ENCODE peak calls at places on chromosome 13, in four cellular contexts. One of them, this sample, is unnamed.
A peak's percentile ranks its signal among the peaks of the same experiment; 100 is the strongest.

GRCh38 chr13:23794267-23795161 is 94.7 kb downstream of the MIPEP start:
- DNase-seq in HCT116: no peak
- DNase-seq in ascending aorta: no peak
- DNase-seq in left ventricle myocardium inferior: no peak
- DNase-seq in this sample: no peak

GRCh38 chr13:59834801-59835200 is 328.9 kb downstream of the DIAPH3 start:
- DNase-seq in HCT116: no peak
- DNase-seq in ascending aorta: no peak
- DNase-seq in left ventricle myocardium inferior: no peak
- DNase-seq in this sample: no peak

GRCh38 chr13:89066868-89067466 is 1395.8 kb downstream of the SLITRK5 start:
- DNase-seq in left ventricle myocardium inferior: no peak
- DNase-seq in ascending aorta: no peak
- DNase-seq in HCT116: peak; percentile 38
- DNase-seq in this sample: peak; percentile 47

GRCh38 chr13:98839826-98840769 is 87.6 kb upstream of the SLC15A1 start:
- DNase-seq in ascending aorta: no peak
- DNase-seq in left ventricle myocardium inferior: peak; percentile 60
- DNase-seq in HCT116: peak; percentile 35
- DNase-seq in this sample: peak; percentile 76

GRCh38 chr13:76745246-76746200 is 140.7 kb downstream of the KCTD12 start:
- DNase-seq in ascending aorta: no peak
- DNase-seq in HCT116: no peak
- DNase-seq in left ventricle myocardium inferior: no peak
- DNase-seq in this sample: no peak

GRCh38 chr13:95367309-95367843 is 66.1 kb upstream of the ABCC4 start:
- DNase-seq in ascending aorta: no peak
- DNase-seq in left ventricle myocardium inferior: no peak
- DNase-seq in HCT116: no peak
- DNase-seq in this sample: no peak

GRCh38 chr13:108463365-108463764 is 166.0 kb upstream of the MYO16 start:
- DNase-seq in ascending aorta: no peak
- DNase-seq in left ventricle myocardium inferior: no peak
- DNase-seq in HCT116: no peak
- DNase-seq in this sample: no peak

GRCh38 chr13:84273163-84273562 is 390.9 kb upstream of the SLITRK1 start:
- DNase-seq in ascending aorta: no peak
- DNase-seq in left ventricle myocardium inferior: no peak
- DNase-seq in HCT116: no peak
- DNase-seq in this sample: no peak

GRCh38 chr13:45831851-45832250 is 19.7 kb downstream of the SIAH3 start:
- DNase-seq in HCT116: no peak
- DNase-seq in left ventricle myocardium inferior: no peak
- DNase-seq in ascending aorta: no peak
- DNase-seq in this sample: no peak

GRCh38 chr13:36712785-36713184 is 39.0 kb downstream of the SERTM1 start:
- DNase-seq in ascending aorta: no peak
- DNase-seq in left ventricle myocardium inferior: no peak
- DNase-seq in HCT116: no peak
- DNase-seq in this sample: peak; percentile 30

GRCh38 chr13:106587787-106588186 is 19.9 kb upstream of the ARGLU1 start:
- DNase-seq in ascending aorta: no peak
- DNase-seq in HCT116: no peak
- DNase-seq in left ventricle myocardium inferior: no peak
- DNase-seq in this sample: no peak

GRCh38 chr13:105665284-105665683 is 870.2 kb downstream of the EFNB2 start:
- DNase-seq in left ventricle myocardium inferior: no peak
- DNase-seq in ascending aorta: no peak
- DNase-seq in HCT116: no peak
- DNase-seq in this sample: no peak

GRCh38 chr13:23541221-23541620 is 29.0 kb upstream of the TNFRSF19 start:
- DNase-seq in ascending aorta: no peak
- DNase-seq in HCT116: no peak
- DNase-seq in left ventricle myocardium inferior: no peak
- DNase-seq in this sample: no peak

GRCh38 chr13:99725644-99726043 is 224.4 kb downstream of the TM9SF2 start:
- DNase-seq in left ventricle myocardium inferior: no peak
- DNase-seq in ascending aorta: no peak
- DNase-seq in HCT116: no peak
- DNase-seq in this sample: no peak

GRCh38 chr13:29520671-29521070 is 74.8 kb downstream of the SLC7A1 start:
- DNase-seq in HCT116: no peak
- DNase-seq in left ventricle myocardium inferior: no peak
- DNase-seq in ascending aorta: no peak
- DNase-seq in this sample: no peak

GRCh38 chr13:86870388-86870966 is 800.7 kb upstream of the SLITRK5 start:
- DNase-seq in HCT116: no peak
- DNase-seq in ascending aorta: no peak
- DNase-seq in left ventricle myocardium inferior: no peak
- DNase-seq in this sample: no peak

GRCh38 chr13:23500858-23501257 is 67.4 kb upstream of the SACS start:
- DNase-seq in left ventricle myocardium inferior: no peak
- DNase-seq in ascending aorta: no peak
- DNase-seq in HCT116: no peak
- DNase-seq in this sample: no peak

GRCh38 chr13:76865109-76865508 is 21.1 kb downstream of the KCTD12 start:
- DNase-seq in HCT116: no peak
- DNase-seq in ascending aorta: no peak
- DNase-seq in left ventricle myocardium inferior: no peak
- DNase-seq in this sample: no peak

GRCh38 chr13:95243207-95243606 is 58.0 kb downstream of the ABCC4 start:
- DNase-seq in left ventricle myocardium inferior: no peak
- DNase-seq in ascending aorta: no peak
- DNase-seq in HCT116: no peak
- DNase-seq in this sample: no peak

GRCh38 chr13:24511824-24512207 is 762 bp downstream of the PARP4 start:
- DNase-seq in HCT116: no peak
- DNase-seq in left ventricle myocardium inferior: no peak
- DNase-seq in ascending aorta: no peak
- DNase-seq in this sample: peak; percentile 42

GRCh38 chr13:71249031-71249430 is 618.0 kb downstream of the DACH1 start:
- DNase-seq in HCT116: no peak
- DNase-seq in ascending aorta: no peak
- DNase-seq in left ventricle myocardium inferior: no peak
- DNase-seq in this sample: no peak

GRCh38 chr13:44104969-44105368 is 225.3 kb downstream of the LACC1 start:
- DNase-seq in HCT116: no peak
- DNase-seq in ascending aorta: no peak
- DNase-seq in left ventricle myocardium inferior: no peak
- DNase-seq in this sample: no peak

GRCh38 chr13:106246817-106247216 is 288.6 kb downstream of the EFNB2 start:
- DNase-seq in ascending aorta: no peak
- DNase-seq in HCT116: no peak
- DNase-seq in left ventricle myocardium inferior: no peak
- DNase-seq in this sample: no peak

GRCh38 chr13:70171151-70171550 is 62.9 kb upstream of the KLHL1 start:
- DNase-seq in ascending aorta: no peak
- DNase-seq in left ventricle myocardium inferior: no peak
- DNase-seq in HCT116: no peak
- DNase-seq in this sample: no peak

GRCh38 chr13:99751517-99752199 is 219.9 kb downstream of the ZIC5 start:
- DNase-seq in ascending aorta: no peak
- DNase-seq in HCT116: no peak
- DNase-seq in left ventricle myocardium inferior: no peak
- DNase-seq in this sample: no peak

GRCh38 chr13:82963466-82963865 is 918.8 kb downstream of the SLITRK1 start:
- DNase-seq in ascending aorta: no peak
- DNase-seq in HCT116: no peak
- DNase-seq in left ventricle myocardium inferior: no peak
- DNase-seq in this sample: no peak

GRCh38 chr13:77876176-77876575 is 42.5 kb downstream of the EDNRB start:
- DNase-seq in ascending aorta: no peak
- DNase-seq in left ventricle myocardium inferior: no peak
- DNase-seq in HCT116: no peak
- DNase-seq in this sample: no peak

GRCh38 chr13:94335786-94336357 is 143.6 kb downstream of the DCT start:
- DNase-seq in left ventricle myocardium inferior: no peak
- DNase-seq in HCT116: no peak
- DNase-seq in ascending aorta: no peak
- DNase-seq in this sample: no peak

GRCh38 chr13:84645196-84646071 is 763.2 kb upstream of the SLITRK1 start:
- DNase-seq in ascending aorta: no peak
- DNase-seq in left ventricle myocardium inferior: no peak
- DNase-seq in HCT116: no peak
- DNase-seq in this sample: no peak

GRCh38 chr13:113959198-113959597 is 14.7 kb downstream of the C13orf46 start:
- DNase-seq in HCT116: no peak
- DNase-seq in left ventricle myocardium inferior: no peak
- DNase-seq in ascending aorta: no peak
- DNase-seq in this sample: no peak

GRCh38 chr13:37134411-37135041 is 29.1 kb upstream of the CSNK1A1L start:
- DNase-seq in ascending aorta: no peak
- DNase-seq in HCT116: no peak
- DNase-seq in left ventricle myocardium inferior: no peak
- DNase-seq in this sample: no peak

DNA sequence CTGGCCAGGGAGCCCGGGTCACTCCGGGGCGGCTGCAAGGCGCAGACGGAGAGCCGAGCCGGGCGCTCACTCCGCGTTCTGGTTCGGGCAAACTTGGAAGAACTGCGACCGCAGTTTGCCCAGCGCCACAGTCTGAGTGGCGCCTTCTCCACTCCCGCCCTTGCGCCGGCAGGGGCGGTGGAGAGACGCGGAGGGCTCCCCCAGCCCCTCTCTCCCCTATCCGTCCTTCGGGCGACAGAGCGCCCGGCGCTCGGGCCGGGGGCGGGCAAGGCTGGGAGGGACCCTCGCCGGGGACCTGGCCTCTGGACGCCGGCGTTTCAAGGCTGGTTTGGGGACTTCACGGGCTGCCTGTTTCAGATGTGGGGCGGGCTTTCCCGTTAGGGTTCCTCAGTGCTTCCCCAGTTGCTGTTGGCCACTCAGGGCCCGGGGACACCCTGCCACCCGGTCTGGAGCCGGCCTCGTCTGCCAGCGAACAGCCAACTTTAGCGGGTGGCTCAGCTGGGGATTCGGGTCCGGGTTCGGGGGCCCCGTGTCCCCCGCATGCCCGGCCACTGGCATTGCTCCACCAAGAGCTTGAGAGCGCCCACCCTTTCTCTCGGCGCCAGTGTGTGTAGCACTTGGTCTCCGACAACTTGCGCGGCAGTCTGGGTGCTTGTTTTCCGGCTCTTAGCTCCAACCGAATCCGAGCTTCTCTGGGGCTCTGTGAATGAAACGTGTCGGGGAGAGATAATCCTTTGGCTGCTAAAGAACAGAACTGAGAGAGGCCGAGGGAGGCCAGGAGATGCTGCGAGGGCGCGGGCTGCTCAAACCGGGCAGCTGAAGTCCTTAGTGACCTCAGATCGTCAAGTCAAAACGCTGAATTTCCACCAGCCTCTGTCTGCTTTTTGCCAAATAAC is 1.5 kb downstream of the GPC6 start:
- DNase-seq in ascending aorta: no peak
- DNase-seq in HCT116: no peak
- DNase-seq in left ventricle myocardium inferior: peak; percentile 33
- DNase-seq in this sample: peak; percentile 55
- H3K27ac ChIP-seq in ascending aorta: peak overlapping the region; percentile 58
- H3K27ac ChIP-seq in HCT116: no peak overlapping the region
- H3K27ac ChIP-seq in left ventricle myocardium inferior: peak overlapping the region; percentile 61
- H3K27ac ChIP-seq in this sample: peak overlapping the region; percentile 78

GRCh38 chr13:48405865-48406264 is 7.0 kb downstream of the LPAR6 start:
- DNase-seq in HCT116: no peak
- DNase-seq in ascending aorta: no peak
- DNase-seq in left ventricle myocardium inferior: no peak
- DNase-seq in this sample: no peak
- H3K4me1 ChIP-seq in HCT116: no peaks in the 10 kb centered on the region
- H3K4me1 ChIP-seq in ascending aorta: no peaks in the 10 kb centered on the region
- H3K4me1 ChIP-seq in left ventricle myocardium inferior: peaks cover 36% of the 10 kb centered on the region
- H3K4me1 ChIP-seq in this sample: peaks cover 8% of the 10 kb centered on the region

DNA sequence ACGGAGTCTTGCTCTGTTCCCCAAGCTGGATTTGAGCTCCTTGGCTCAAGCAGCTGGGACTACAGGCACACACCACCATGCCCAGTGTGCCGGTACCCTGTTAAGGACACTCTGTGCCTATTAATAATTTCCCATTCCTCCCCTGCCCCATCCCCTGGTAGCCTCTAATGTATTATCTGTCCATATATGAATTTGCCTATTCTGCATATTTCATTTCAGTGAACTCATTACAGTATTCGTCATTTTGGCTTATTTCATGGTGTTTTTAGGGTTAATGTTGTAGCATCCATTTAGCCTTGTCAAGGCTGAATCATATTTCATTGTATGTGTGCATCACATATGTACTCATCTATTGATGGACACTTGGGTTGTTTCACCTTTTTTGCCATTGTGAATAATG is 33.6 kb downstream of the SKA3 start:
- DNase-seq in left ventricle myocardium inferior: no peak
- DNase-seq in HCT116: no peak
- DNase-seq in ascending aorta: no peak
- DNase-seq in this sample: no peak
- H3K4me3 ChIP-seq in left ventricle myocardium inferior: peak overlapping the region; percentile 80
- H3K4me3 ChIP-seq in HCT116: no peak overlapping the region
- H3K4me3 ChIP-seq in ascending aorta: no peak overlapping the region
- H3K4me3 ChIP-seq in this sample: no peak overlapping the region

GRCh38 chr13:42986176-42986574 is 5.9 kb downstream of the EPSTI1 start:
- DNase-seq in HCT116: no peak
- DNase-seq in left ventricle myocardium inferior: no peak
- DNase-seq in ascending aorta: no peak
- DNase-seq in this sample: no peak

GRCh38 chr13:42991892-42992584 is at the start of gene EPSTI1:
- DNase-seq in left ventricle myocardium inferior: peak; percentile 61
- DNase-seq in ascending aorta: no peak
- DNase-seq in HCT116: no peak
- DNase-seq in this sample: peak; percentile 81

GRCh38 chr13:42992585-42993122 is 613 bp upstream of the EPSTI1 start:
- DNase-seq in ascending aorta: no peak
- DNase-seq in HCT116: no peak
- DNase-seq in left ventricle myocardium inferior: no peak
- DNase-seq in this sample: no peak

GRCh38 chr13:42990991-42991891 is 800 bp downstream of the EPSTI1 start:
- DNase-seq in HCT116: no peak
- DNase-seq in left ventricle myocardium inferior: no peak
- DNase-seq in ascending aorta: no peak
- DNase-seq in this sample: no peak

DNA sequence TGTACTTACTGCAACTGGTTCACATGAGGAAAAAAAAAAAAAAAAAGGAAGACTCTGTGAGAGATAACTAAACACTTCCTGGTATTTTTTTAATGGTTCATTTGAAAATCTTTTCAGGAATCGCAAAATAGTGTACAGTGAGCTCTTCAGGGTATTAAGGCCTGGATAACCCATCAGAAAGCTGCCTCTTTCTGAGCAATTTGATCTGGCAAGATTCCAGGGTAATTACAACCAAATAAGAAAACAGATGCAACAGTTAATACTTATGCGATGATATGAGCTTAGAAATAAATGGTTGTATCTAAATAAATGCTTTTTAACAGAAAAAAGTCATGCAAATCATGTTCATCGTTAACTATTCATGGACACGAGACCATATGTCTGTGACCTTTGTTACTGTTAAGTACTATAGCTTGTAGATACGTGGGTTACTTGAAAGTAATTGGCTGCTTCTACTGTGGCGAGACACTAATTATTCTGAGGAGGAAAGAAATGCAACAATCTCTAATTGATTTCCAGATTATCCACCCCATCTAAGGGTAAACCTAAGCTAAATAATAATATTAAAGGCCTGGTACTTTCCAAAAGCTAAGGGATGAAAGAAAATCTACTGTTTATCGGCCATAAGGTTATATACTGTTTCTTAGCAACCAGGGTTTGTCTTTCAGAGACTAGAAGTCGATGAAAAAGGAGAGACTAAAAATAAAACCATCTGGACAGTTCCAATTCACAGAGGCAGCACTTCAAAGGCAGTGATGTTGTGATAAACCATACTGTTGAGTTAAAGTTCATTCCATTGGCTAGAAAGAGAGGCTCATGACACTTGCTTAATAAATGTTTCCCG is 1.7 kb downstream of the EPSTI1 start:
- DNase-seq in ascending aorta: no peak
- DNase-seq in left ventricle myocardium inferior: no peak
- DNase-seq in HCT116: no peak
- DNase-seq in this sample: no peak
- H3K27ac ChIP-seq in ascending aorta: no peak overlapping the region
- H3K27ac ChIP-seq in left ventricle myocardium inferior: peak overlapping the region; percentile 85
- H3K27ac ChIP-seq in HCT116: no peak overlapping the region
- H3K27ac ChIP-seq in this sample: no peak overlapping the region